ENCODE peak calls at places on chromosomes 12 and 14, in four cellular contexts. T is pancreas, P is A549, V is body of pancreas. D is an unnamed sample.

GRCh38 chr14:105141026-105141425 is 27.6 kb downstream of the JAG2 start:
- DNase-seq in T (no peak), P (no peak), V (no peak), D (no peak)

GRCh38 chr12:116092776-116093175 is 184.7 kb downstream of the MED13L start:
- DNase-seq in T (no peak), P (no peak), V (no peak), D (no peak)

GRCh38 chr12:15751741-15752140 is 37.4 kb downstream of the EPS8 start:
- DNase-seq in T (no peak), P (no peak), V (no peak), D (no peak)

GRCh38 chr12:126095748-126096510 is 1030.7 kb downstream of the AACS start:
- DNase-seq in T (no peak), P (no peak), V (no peak), D (no peak)

GRCh38 chr14:68143341-68143807 is 323.8 kb downstream of the RAD51B start:
- DNase-seq in T (peak), P (no peak), V (peak), D (peak)

GRCh38 chr12:26153421-26154154 is 28.8 kb upstream of the BHLHE41 start:
- DNase-seq in T (no peak), P (peak), V (peak), D (no peak)

GRCh38 chr14:95134304-95134933 is 22.9 kb downstream of the DICER1 start:
- DNase-seq in T (no peak), P (no peak), V (no peak), D (no peak)

GRCh38 chr12:3041558-3042164 is 35.5 kb upstream of the TSPAN9 start:
- DNase-seq in T (peak), P (peak), V (peak), D (peak)

GRCh38 chr14:22558221-22558913 is 30.7 kb downstream of the DAD1 start:
- DNase-seq in T (no peak), P (no peak), V (peak), D (no peak)

GRCh38 chr14:48536318-48536717 is 860.9 kb upstream of the MDGA2 start:
- DNase-seq in T (no peak), P (no peak), V (no peak), D (no peak)

GRCh38 chr12:47349102-47349769 is 269.5 kb upstream of the AMIGO2 start:
- DNase-seq in T (no peak), P (no peak), V (no peak), D (no peak)

GRCh38 chr14:101055776-101056374 is 152.4 kb upstream of the RTL1 start:
- DNase-seq in T (no peak), P (no peak), V (no peak), D (no peak)

GRCh38 chr14:98937712-98938505 is 334.1 kb downstream of the BCL11B start:
- DNase-seq in T (no peak), P (no peak), V (no peak), D (no peak)

GRCh38 chr14:98943907-98944306 is 328.1 kb downstream of the BCL11B start:
- DNase-seq in T (no peak), P (no peak), V (no peak), D (no peak)

GRCh38 chr14:98941481-98941880 is 330.5 kb downstream of the BCL11B start:
- DNase-seq in T (no peak), P (no peak), V (no peak), D (no peak)

GRCh38 chr14:98937021-98937420 is 335.0 kb downstream of the BCL11B start:
- DNase-seq in T (no peak), P (no peak), V (no peak), D (no peak)

GRCh38 chr14:98940693-98941437 is 331.1 kb downstream of the BCL11B start:
- DNase-seq in T (no peak), P (no peak), V (no peak), D (no peak)
- H3K27ac ChIP-seq in T (no peak), P (no peak), V (no peak), D (no peak)

DNA sequence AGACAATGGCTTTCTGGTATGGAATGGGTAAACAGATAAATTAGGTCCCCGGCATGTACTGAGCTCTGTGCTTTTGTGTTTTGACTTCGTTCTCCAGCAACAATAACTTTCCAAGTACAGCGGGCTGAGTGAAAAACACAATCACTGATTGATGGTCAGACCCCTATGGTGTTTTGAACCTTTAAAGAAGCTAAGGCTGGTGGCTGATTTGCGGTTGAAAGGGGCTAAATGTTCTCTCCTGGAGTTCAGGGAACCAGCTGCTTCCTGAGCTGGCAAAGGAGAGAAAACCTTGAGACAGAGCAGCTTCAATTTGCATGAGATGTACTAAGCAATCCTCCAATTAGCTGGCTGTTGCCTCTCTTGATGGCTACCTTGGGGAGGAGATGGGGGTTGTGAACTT is 546.7 kb upstream of the SEL1L start:
- DNase-seq in T (no peak), P (no peak), V (no peak), D (no peak)
- H3K27ac ChIP-seq in T (no peak), P (no peak), V (no peak), D (no peak)

DNA sequence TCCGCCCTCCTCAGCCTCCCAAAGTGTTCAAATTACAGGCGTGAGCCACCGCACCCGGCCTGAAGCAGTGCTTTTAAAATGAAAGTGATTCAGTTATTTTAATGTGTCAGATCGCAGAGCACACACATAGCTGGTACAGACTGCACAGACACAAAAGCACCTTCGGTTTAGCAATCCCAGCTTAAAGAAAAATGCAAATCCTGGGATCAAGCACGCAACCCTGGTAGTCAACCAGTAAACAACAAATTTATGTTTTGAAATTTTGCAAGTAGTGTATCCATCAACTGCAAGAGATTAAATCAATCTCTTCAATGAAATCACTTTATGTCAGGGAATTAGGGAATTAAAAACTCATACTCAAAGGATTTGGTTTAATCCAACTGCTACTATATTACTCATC is 28.4 kb downstream of the SLC38A1 start:
- DNase-seq in T (no peak), P (no peak), V (no peak), D (no peak)
- H3K27ac ChIP-seq in T (no peak), P (no peak), V (no peak), D (no peak)

GRCh38 chr12:24898185-24898584 is 50.7 kb downstream of the BCAT1 start:
- DNase-seq in T (no peak), P (no peak), V (no peak), D (no peak)
- H3K27ac ChIP-seq in T (no peak), P (no peak), V (no peak), D (no peak)

GRCh38 chr12:31321565-31322228 is 4.3 kb downstream of the SINHCAF start:
- DNase-seq in T (no peak), P (no peak), V (no peak), D (no peak)
- H3K27ac ChIP-seq in T (no peak), P (no peak), V (no peak), D (no peak)

GRCh38 chr12:65597527-65597926 is 226.8 kb upstream of the HMGA2 start:
- DNase-seq in T (no peak), P (no peak), V (no peak), D (no peak)
- H3K27ac ChIP-seq in T (no peak), P (no peak), V (no peak), D (no peak)

GRCh38 chr12:123267335-123267920 is 4.2 kb downstream of the CDK2AP1 start:
- DNase-seq in T (no peak), P (no peak), V (no peak), D (no peak)

GRCh38 chr12:123266679-123267277 is 4.9 kb downstream of the CDK2AP1 start:
- DNase-seq in T (no peak), P (no peak), V (no peak), D (no peak)

GRCh38 chr12:123269395-123269892 is 2.2 kb downstream of the CDK2AP1 start:
- DNase-seq in T (peak), P (no peak), V (peak), D (peak)

GRCh38 chr12:123268850-123269249 is 2.8 kb downstream of the CDK2AP1 start:
- DNase-seq in T (no peak), P (no peak), V (no peak), D (no peak)

DNA sequence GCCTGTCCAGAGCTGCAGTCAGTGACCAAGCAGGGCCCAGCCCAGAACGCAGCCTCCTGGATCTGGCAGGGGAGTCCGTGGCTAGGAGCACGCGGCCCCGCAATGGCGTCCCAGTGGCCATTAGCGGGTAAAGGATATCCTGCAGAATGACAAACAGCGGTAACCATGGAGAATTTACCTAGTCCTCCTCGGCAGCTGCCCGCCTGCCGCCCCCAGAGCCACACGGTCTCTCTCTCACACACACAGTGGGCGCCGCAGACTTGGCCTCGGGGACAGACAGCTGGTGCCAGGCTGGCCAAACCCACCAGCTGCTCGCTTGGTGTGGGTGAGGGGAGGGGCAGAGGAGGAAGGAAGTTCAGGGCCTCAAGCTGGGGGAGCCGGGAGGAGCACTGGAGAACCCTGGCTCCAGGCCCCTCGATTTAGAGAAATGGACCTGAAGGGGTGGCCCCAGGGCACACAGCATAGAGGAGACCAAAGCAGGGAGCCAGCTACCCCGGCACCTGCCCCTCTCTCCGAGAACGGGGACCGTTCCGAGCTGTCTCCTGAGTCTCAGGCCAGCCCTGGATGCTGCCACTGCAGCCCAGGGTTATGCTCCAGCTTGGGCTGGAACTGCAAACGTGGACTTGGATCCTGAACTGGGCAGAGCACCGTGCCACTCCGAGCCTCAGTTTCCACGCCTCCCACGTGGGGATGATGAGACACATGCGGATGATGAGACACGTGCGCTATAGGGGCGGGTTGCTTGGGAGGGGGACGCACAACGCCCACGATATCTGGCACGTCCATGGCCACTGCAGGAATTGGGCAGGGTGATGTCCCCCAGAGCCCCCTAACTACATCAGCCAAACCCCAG is 3.4 kb downstream of the CDK2AP1 start:
- DNase-seq in T (no peak), P (no peak), V (peak), D (peak)
- H3K27ac ChIP-seq in T (no peak), P (no peak), V (peak), D (peak)

GRCh38 chr12:120702629-120703028 is 7.6 kb upstream of the UNC119B start:
- DNase-seq in T (no peak), P (no peak), V (peak), D (no peak)
- H3K27ac ChIP-seq in T (no peak), P (no peak), V (no peak), D (no peak)

DNA sequence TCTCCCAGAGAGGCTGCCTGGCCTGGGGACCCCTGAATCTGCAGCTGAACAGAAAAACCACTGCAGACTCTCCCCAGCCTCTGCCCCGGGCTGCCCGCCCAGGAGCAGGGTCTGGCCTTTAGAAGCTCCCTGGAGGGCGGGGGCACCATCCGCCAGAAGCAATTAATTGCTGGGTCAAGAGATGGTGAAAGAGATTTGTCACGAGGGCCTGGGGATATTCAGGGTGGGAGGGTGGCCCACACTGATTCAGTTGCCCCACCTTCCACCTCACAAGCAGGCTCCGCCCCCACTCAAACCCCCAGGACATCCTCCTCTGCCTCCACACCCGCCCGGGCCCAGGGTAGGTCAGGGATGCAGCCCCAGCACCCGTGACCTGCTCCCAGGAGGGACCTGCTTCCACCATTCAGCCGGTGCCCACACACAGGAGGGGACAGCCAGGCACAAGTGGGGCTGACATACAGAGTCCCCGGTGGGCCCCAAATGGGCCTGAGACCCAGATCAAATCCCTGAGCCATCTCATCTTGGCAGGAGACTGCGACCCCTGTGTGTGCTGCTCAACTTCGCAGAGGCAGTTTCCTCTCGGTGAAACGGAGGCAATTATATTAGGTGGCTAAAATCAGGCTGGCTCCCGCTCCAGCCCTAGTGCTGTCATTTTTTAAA is 23.0 kb downstream of the NCOR2 start:
- DNase-seq in T (no peak), P (no peak), V (no peak), D (no peak)
- H3K27ac ChIP-seq in T (no peak), P (no peak), V (peak), D (no peak)

GRCh38 chr12:124185970-124186686 is 108.8 kb upstream of the RFLNA start:
- DNase-seq in T (no peak), P (no peak), V (no peak), D (no peak)

GRCh38 chr12:124191024-124191359 is 103.9 kb upstream of the RFLNA start:
- DNase-seq in T (no peak), P (no peak), V (no peak), D (no peak)

GRCh38 chr12:124190301-124191023 is 104.4 kb upstream of the RFLNA start:
- DNase-seq in T (no peak), P (no peak), V (no peak), D (no peak)

GRCh38 chr12:124188059-124188458 is 106.8 kb upstream of the RFLNA start:
- DNase-seq in T (no peak), P (no peak), V (no peak), D (no peak)

GRCh38 chr12:124188561-124189405 is 106.1 kb upstream of the RFLNA start:
- DNase-seq in T (no peak), P (no peak), V (peak), D (no peak)
- H3K27ac ChIP-seq in T (no peak), P (no peak), V (no peak), D (no peak)